ENCODE peak calls at places on chromosomes 1 and 21, in nine cellular contexts. S is lower leg skin; M is stimulated activated naive CD4-positive, alpha-beta T cell; Z is LHCN-M2; G is NCI-H748 treated with DMSO at 0.1 percent for 48 hours; K is central memory CD4-positive, alpha-beta T cell; Q is effector memory CD4-positive, alpha-beta T cell; J is activated CD4-positive, alpha-beta T cell treated with anti-CD3 and anti-CD28 coated beads, Interleukin-2, amount 10 ng/mL, durations not matched to agents 7 days and 5 days; I is pancreas. C is an unnamed sample.

GRCh38 chr1:117616356-117616755 is 10.5 kb downstream of the TENT5C start:
- DNase-seq in K (no peak), Z (no peak), Q (no peak), I (peak), G (no peak), S (no peak), J (no peak), M (no peak), C (no peak)

GRCh38 chr1:67214420-67215174 is 48.3 kb downstream of the IL23R start:
- DNase-seq in K (peak), M (no peak), S (no peak), Q (no peak), J (peak), Z (peak), I (peak), G (no peak), C (no peak)

GRCh38 chr21:44454747-44455523 is at the start of gene LRRC3:
- DNase-seq in S (peak), J (peak), Z (no peak), K (peak), G (peak), I (peak), Q (peak), M (peak), C (peak)

GRCh38 chr21:41866274-41866809 is 12.8 kb downstream of the PRDM15 start:
- DNase-seq in S (no peak), Q (no peak), G (no peak), I (no peak), K (no peak), M (no peak), J (no peak), Z (no peak), C (no peak)

GRCh38 chr1:234537236-234537635 is 58.3 kb upstream of the TARBP1 start:
- DNase-seq in M (no peak), J (no peak), Z (no peak), I (no peak), K (no peak), S (no peak), G (no peak), Q (no peak), C (no peak)

GRCh38 chr1:41936107-41936506 is 17.4 kb upstream of the HIVEP3 start:
- DNase-seq in S (no peak), G (peak), K (no peak), Z (peak), Q (no peak), I (no peak), M (no peak), J (no peak), C (peak)

GRCh38 chr1:156958247-156958714 is 37.8 kb downstream of the LRRC71 start:
- DNase-seq in Z (no peak), S (no peak), J (no peak), M (no peak), K (no peak), G (no peak), I (no peak), Q (no peak), C (no peak)

GRCh38 chr1:37602750-37603694 is 7.3 kb upstream of the GNL2 start:
- DNase-seq in Q (peak), S (no peak), I (peak), M (peak), G (no peak), K (peak), J (peak), Z (peak), C (no peak)

GRCh38 chr1:212611000-212611636 is 2.6 kb downstream of the ATF3 start:
- DNase-seq in Q (no peak), M (no peak), J (no peak), G (no peak), I (no peak), K (no peak), Z (no peak), S (no peak), C (no peak)

GRCh38 chr1:109762039-109762585 is 1.6 kb downstream of the EPS8L3 start:
- DNase-seq in S (no peak), Z (no peak), Q (no peak), G (no peak), J (no peak), I (no peak), K (no peak), M (no peak), C (no peak)

GRCh38 chr1:89633745-89634625 is 1.1 kb downstream of the LRRC8C start:
- DNase-seq in J (peak), Z (no peak), S (no peak), M (no peak), K (peak), G (no peak), I (no peak), Q (no peak), C (peak)

GRCh38 chr21:26835027-26835713 is 10.0 kb downstream of the ADAMTS1 start:
- DNase-seq in M (no peak), I (no peak), G (no peak), Z (peak), J (no peak), S (no peak), Q (no peak), K (no peak), C (peak)

GRCh38 chr1:163205513-163205912 is 2.8 kb upstream of the RGS5 start:
- DNase-seq in S (no peak), K (no peak), J (no peak), Z (no peak), G (no peak), I (no peak), Q (no peak), M (no peak), C (peak)

GRCh38 chr1:30743584-30744059 is 14.0 kb downstream of the LAPTM5 start:
- DNase-seq in J (peak), S (no peak), Z (peak), K (peak), G (no peak), I (no peak), M (peak), Q (peak), C (no peak)

GRCh38 chr1:209076688-209077087 is 506.8 kb upstream of the CAMK1G start:
- DNase-seq in M (no peak), Q (no peak), Z (peak), K (no peak), I (no peak), G (no peak), S (no peak), J (no peak), C (no peak)

GRCh38 chr1:41891403-41891896 is 27.3 kb downstream of the HIVEP3 start:
- DNase-seq in G (no peak), M (peak), Z (peak), J (peak), K (peak), I (no peak), S (no peak), Q (peak), C (no peak)

GRCh38 chr21:41283211-41283818 is 33.3 kb upstream of the FAM3B start:
- DNase-seq in Z (peak), G (peak), Q (peak), J (peak), S (peak), M (peak), K (peak), I (peak), C (peak)

GRCh38 chr1:206949641-206950040 is 3.4 kb upstream of the PIGR start:
- DNase-seq in J (no peak), G (no peak), S (no peak), Z (no peak), Q (no peak), M (no peak), K (no peak), I (no peak), C (no peak)

GRCh38 chr1:19351858-19352257 is 39.7 kb downstream of the SLC66A1 start:
- DNase-seq in Z (no peak), J (no peak), I (no peak), K (no peak), Q (no peak), S (no peak), M (no peak), G (no peak), C (no peak)

GRCh38 chr1:115545791-115546733 is 95.7 kb upstream of the VANGL1 start:
- DNase-seq in G (no peak), K (no peak), Z (peak), M (no peak), Q (no peak), S (peak), I (peak), J (no peak), C (peak)

GRCh38 chr21:35528109-35529042 is 479.3 kb upstream of the RUNX1 start:
- DNase-seq in M (no peak), G (no peak), K (peak), Z (no peak), S (no peak), J (peak), Q (no peak), I (no peak), C (no peak)

GRCh38 chr1:156814571-156815260 is 1.9 kb downstream of the SH2D2A start:
- DNase-seq in K (peak), J (no peak), S (no peak), Q (peak), Z (no peak), M (no peak), I (no peak), G (no peak), C (no peak)

GRCh38 chr1:27137022-27137542 is 17.8 kb downstream of the SLC9A1 start:
- DNase-seq in I (no peak), J (peak), Q (peak), M (peak), G (no peak), S (no peak), Z (no peak), K (peak), C (no peak)

GRCh38 chr1:44422161-44422560 is 17.1 kb downstream of the RNF220 start:
- DNase-seq in Z (no peak), M (no peak), G (no peak), S (no peak), Q (no peak), I (no peak), K (no peak), J (no peak), C (no peak)

GRCh38 chr1:71785470-71785869 is 496.9 kb downstream of the NEGR1 start:
- DNase-seq in J (no peak), Q (no peak), G (no peak), M (no peak), I (peak), S (no peak), Z (peak), K (no peak), C (no peak)

GRCh38 chr21:44547656-44548331 is 3.5 kb downstream of the KRTAP10-2 start:
- DNase-seq in K (peak), S (no peak), J (peak), Z (no peak), G (no peak), M (no peak), I (no peak), Q (no peak), C (no peak)

GRCh38 chr1:47241114-47242113 is 9.4 kb upstream of the TAL1 start:
- DNase-seq in S (no peak), I (no peak), M (no peak), K (no peak), Q (no peak), Z (no peak), G (no peak), J (no peak), C (no peak)

GRCh38 chr1:223230161-223230881 is 87.3 kb upstream of the TLR5 start:
- DNase-seq in M (no peak), Z (peak), J (peak), S (no peak), K (peak), I (no peak), Q (no peak), G (no peak), C (peak)

GRCh38 chr1:52033190-52034049 is at the start of gene KTI12:
- DNase-seq in K (peak), J (peak), Q (peak), I (peak), S (peak), Z (peak), M (peak), G (peak), C (peak)

GRCh38 chr1:214022229-214022791 is 34.5 kb downstream of the PROX1 start:
- DNase-seq in S (no peak), G (peak), J (no peak), Z (no peak), I (no peak), Q (no peak), M (no peak), K (no peak), C (no peak)

C was measured in foreskin fibroblast.